ENCODE peak calls at places on chromosomes 3 and 15, in six cellular contexts. Z is GM23248, I is neuronal stem cell, F is astrocyte, W is K562, J is colonic mucosa. H is an unnamed sample. For H3K9me3 and H3K4me1, the result is how much of the 10 kb centered on the place peaks cover.

GRCh38 chr3:181292984-181293383 is 303.4 kb upstream of the DNAJC19 start:
- DNase-seq in Z (peak), J (no peak), F (peak), W (no peak), I (no peak), H (no peak)

GRCh38 chr15:49490963-49491362 is 67.9 kb downstream of the FGF7 start:
- DNase-seq in W (no peak), F (no peak), Z (peak), J (no peak), I (no peak), H (no peak)

GRCh38 chr15:96359371-96359771 is 28.9 kb downstream of the NR2F2 start:
- DNase-seq in W (no peak), J (no peak), I (no peak), F (no peak), Z (no peak), H (no peak)

GRCh38 chr3:69080233-69080644 is at the start of gene UBA3:
- DNase-seq in Z (peak), I (peak), J (peak), F (peak), W (peak), H (peak)

GRCh38 chr3:188196232-188196990 is 42.5 kb downstream of the LPP start:
- DNase-seq in J (no peak), I (no peak), Z (peak), W (no peak), F (peak), H (no peak)

GRCh38 chr3:126202281-126203079 is 22.1 kb upstream of the ALDH1L1 start:
- DNase-seq in J (no peak), F (no peak), Z (no peak), I (no peak), W (no peak), H (no peak)

GRCh38 chr3:134754768-134755559 is 40.1 kb upstream of the EPHB1 start:
- DNase-seq in J (peak), I (peak), F (peak), W (peak), Z (peak), H (no peak)

GRCh38 chr3:183306798-183307671 is 54.0 kb downstream of the B3GNT5 start:
- DNase-seq in W (peak), I (no peak), F (peak), Z (peak), J (peak), H (peak)

GRCh38 chr15:71891026-71891425 is 80.7 kb downstream of the NR2E3 start:
- DNase-seq in F (no peak), Z (no peak), I (no peak), J (no peak), W (no peak), H (no peak)

GRCh38 chr3:41532976-41533375 is 333.7 kb downstream of the CTNNB1 start:
- DNase-seq in Z (no peak), J (no peak), I (no peak), F (no peak), W (no peak), H (no peak)

GRCh38 chr3:71640549-71640948 is 57.0 kb upstream of the FOXP1 start:
- DNase-seq in W (no peak), J (no peak), Z (no peak), F (no peak), I (no peak), H (no peak)

GRCh38 chr15:43150171-43150929 is 17.0 kb downstream of the TMEM62 start:
- DNase-seq in F (peak), I (no peak), W (peak), Z (peak), J (no peak), H (no peak)

GRCh38 chr3:94162700-94163099 is 99.8 kb downstream of the NSUN3 start:
- DNase-seq in W (peak), J (no peak), Z (peak), F (peak), I (no peak), H (no peak)

GRCh38 chr15:99100245-99101173 is 4.4 kb upstream of the SYNM start:
- DNase-seq in J (peak), Z (peak), I (peak), W (peak), F (peak), H (peak)

GRCh38 chr3:14451844-14452533 is 49.6 kb downstream of the SLC6A6 start:
- DNase-seq in Z (peak), F (peak), I (no peak), J (peak), W (no peak), H (peak)

GRCh38 chr3:177037241-177037640 is 160.0 kb downstream of the TBL1XR1 start:
- DNase-seq in J (no peak), I (no peak), Z (peak), F (peak), W (no peak), H (no peak)

GRCh38 chr3:113227146-113227545 is 15.8 kb downstream of the BOC start:
- DNase-seq in I (no peak), F (no peak), J (no peak), Z (no peak), W (no peak), H (no peak)

GRCh38 chr3:126370606-126371005 is 13.4 kb upstream of the KLF15 start:
- DNase-seq in W (no peak), I (no peak), J (no peak), Z (no peak), F (no peak), H (peak)

GRCh38 chr15:101542306-101543025 is 53.0 kb upstream of the PCSK6 start:
- DNase-seq in W (no peak), I (no peak), Z (no peak), J (no peak), F (no peak), H (peak)

GRCh38 chr3:10444511-10444910 is 60.9 kb downstream of the ATP2B2 start:
- DNase-seq in I (no peak), F (no peak), J (no peak), W (no peak), Z (no peak), H (no peak)

GRCh38 chr15:68352401-68353062 is 75.0 kb downstream of the FEM1B start:
- DNase-seq in Z (peak), W (no peak), F (peak), J (no peak), I (no peak), H (no peak)

GRCh38 chr3:71310595-71311319 is 272.8 kb downstream of the FOXP1 start:
- DNase-seq in Z (peak), W (no peak), J (no peak), F (peak), I (no peak), H (no peak)

GRCh38 chr15:90571063-90571541 is 41.4 kb downstream of the CRTC3 start:
- DNase-seq in F (no peak), J (peak), I (no peak), W (peak), Z (peak), H (no peak)

GRCh38 chr3:156307704-156308103 is 187.3 kb downstream of the KCNAB1 start:
- DNase-seq in I (no peak), Z (peak), J (peak), F (peak), W (no peak), H (no peak)

GRCh38 chr3:72641684-72642083 is 206.6 kb downstream of the SHQ1 start:
- DNase-seq in J (no peak), W (no peak), I (no peak), Z (peak), F (no peak), H (no peak)

DNA sequence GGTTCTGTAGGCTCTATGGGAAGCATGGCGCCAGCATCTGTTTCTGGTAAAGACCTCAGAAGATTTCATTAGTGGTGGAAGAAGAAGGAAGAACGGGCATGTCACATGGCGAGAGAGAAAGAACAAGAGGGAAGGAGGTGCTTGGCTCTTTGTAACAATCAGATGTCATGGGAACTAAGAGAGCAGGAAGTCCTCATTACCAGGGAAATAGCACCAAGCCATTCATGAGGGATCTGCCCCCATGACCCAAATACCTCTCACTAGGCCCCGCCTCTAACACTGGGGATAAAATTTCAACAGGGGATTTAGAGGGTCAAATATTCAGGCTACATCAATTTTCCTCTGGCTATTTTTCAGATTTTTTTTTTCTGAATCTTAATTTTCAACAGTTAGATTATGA is 954.3 kb downstream of the SQOR start:
- DNase-seq in W (no peak), I (no peak), Z (no peak), F (no peak), J (no peak), H (no peak)
- H3K9me3 ChIP-seq in W (under half), I (under half), Z (under half), F (under half), J (under half), H (under half)

DNA sequence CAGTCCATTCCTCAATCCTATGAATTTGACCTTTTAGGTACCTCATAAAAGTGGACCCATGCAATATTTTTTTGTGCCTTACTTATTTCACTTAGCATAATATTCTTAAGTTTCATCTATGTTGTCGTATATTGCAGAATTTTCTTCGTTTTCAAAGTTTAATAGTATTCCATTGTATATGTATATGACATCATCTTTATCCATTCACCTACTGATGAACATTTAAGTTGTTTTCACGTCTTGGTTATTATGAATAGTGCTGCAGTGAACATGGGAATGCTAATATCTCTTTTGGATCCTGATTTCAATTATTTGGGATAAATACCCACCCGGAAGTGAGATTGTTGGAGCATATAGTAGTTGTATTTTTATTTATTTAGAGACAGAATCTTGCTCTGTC is 65.1 kb downstream of the AP4E1 start:
- DNase-seq in J (no peak), W (no peak), F (no peak), Z (no peak), I (no peak), H (no peak)
- H3K9ac ChIP-seq in J (no peak), W (no peak), F (no peak), Z (no peak), I (no peak), H (no peak)

DNA sequence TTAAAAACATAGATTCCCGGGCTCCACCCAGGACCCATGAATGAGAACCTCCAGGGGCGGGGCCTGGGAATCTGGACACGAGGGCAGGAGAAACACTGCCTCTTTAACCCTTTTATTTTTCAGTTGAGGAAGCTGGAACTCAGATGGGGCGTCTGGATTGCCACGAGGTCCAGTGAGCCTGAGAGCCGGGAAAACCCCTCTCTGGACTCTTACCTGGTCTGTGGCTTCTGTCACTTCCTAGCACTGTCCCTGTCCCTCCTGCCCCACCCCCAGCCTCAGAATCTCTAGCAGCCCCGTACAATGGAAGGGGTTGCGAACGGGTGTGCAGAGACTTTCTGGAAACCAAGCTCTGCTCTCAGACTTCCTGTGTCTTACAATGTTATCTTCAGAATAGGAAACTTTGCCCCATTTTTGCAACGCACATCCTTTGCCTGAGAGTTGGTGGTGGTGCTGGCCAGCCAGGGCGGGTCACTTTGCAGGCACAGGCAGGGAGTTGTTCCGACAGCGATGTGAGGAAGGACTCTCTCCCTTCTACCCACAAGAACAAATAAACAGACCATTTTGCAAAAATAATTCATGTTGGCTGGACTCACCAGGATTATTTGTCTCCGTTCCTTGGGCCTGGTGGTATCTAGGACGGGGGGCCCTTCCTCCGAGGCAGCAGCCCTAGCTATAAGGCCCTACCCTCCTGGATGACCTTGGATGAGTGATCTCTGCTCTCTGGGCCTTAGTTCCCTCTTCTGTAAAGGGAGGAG is 59.1 kb downstream of the SMAD6 start:
- DNase-seq in I (no peak), F (no peak), Z (peak), J (no peak), W (no peak), H (peak)
- H3K4me1 ChIP-seq in I (under half), F (under half), Z (half or more), J (under half), W (under half), H (half or more)

GRCh38 chr15:25094066-25094465 is 139.3 kb downstream of the SNRPN start:
- DNase-seq in J (no peak), W (no peak), Z (no peak), F (no peak), I (no peak), H (no peak)
- H3K9me3 ChIP-seq in J (under half), W (under half), Z (under half), F (under half), I (under half), H (under half)

GRCh38 chr3:53161820-53162671 is 1.0 kb downstream of the PRKCD start:
- DNase-seq in W (peak), I (no peak), J (peak), F (no peak), Z (peak), H (no peak)
- H3K9ac ChIP-seq in W (peak), I (peak), J (peak), F (peak), Z (peak), H (peak)

GRCh38 chr3:101963902-101964362 is 114.6 kb downstream of the NFKBIZ start:
- DNase-seq in F (peak), W (no peak), I (no peak), Z (peak), J (no peak), H (no peak)
- H3K4me1 ChIP-seq in F (under half), W (under half), I (under half), Z (under half), J (under half), H (under half)

GRCh38 chr3:43014216-43014615 is 35.1 kb downstream of the GASK1A start:
- DNase-seq in F (no peak), I (no peak), Z (no peak), W (no peak), J (no peak), H (no peak)
- H3K9me3 ChIP-seq in F (under half), I (under half), Z (under half), W (under half), J (under half), H (under half)